ENCODE peak calls at places on chromosome 6, in ten cellular contexts. Y is CD4-positive, alpha-beta memory T cell; E is WTC11; B is dorsolateral prefrontal cortex; D is stimulated activated CD4-positive, alpha-beta T cell treated with anti-CD3 and anti-CD28 coated beads, Interleukin-15, amount 100 ng/mL, for 24 hours; T is LHCN-M2; W is left cardiac atrium; S is AG20443; A is A549; X is activated CD4-positive, alpha-beta T cell treated with anti-CD3 and anti-CD28 coated beads, Interleukin-2, amount 50 U/mL, for 4 hours. Q is an unnamed sample.

GRCh38 chr6:31368461-31368860 is 11.5 kb upstream of the HLA-B start:
- DNase-seq in A (no peak), B (no peak), E (no peak), X (no peak), S (no peak), Y (no peak), W (no peak), D (no peak), T (no peak), Q (no peak)

GRCh38 chr6:56047931-56048520 is 172.6 kb upstream of the BMP5 start:
- DNase-seq in D (no peak), X (no peak), S (no peak), E (no peak), W (no peak), Y (no peak), A (no peak), B (no peak), T (no peak), Q (no peak)

GRCh38 chr6:123965894-123966293 is 162.2 kb downstream of the NKAIN2 start:
- DNase-seq in S (no peak), Y (no peak), B (no peak), W (no peak), D (no peak), T (peak; percentile 62), A (no peak), E (peak; percentile 44), X (no peak), Q (no peak)

GRCh38 chr6:90078513-90079289 is 184.4 kb downstream of the GJA10 start:
- DNase-seq in Y (no peak), S (no peak), B (no peak), T (no peak), A (no peak), X (peak; percentile 50), W (no peak), E (no peak), D (peak; percentile 87), Q (no peak)

GRCh38 chr6:38445912-38446311 is 193.8 kb downstream of the BTBD9 start:
- DNase-seq in X (no peak), D (no peak), E (no peak), S (no peak), T (no peak), W (no peak), Y (no peak), B (no peak), A (no peak), Q (no peak)

GRCh38 chr6:96947055-96947454 is 22.5 kb downstream of the KLHL32 start:
- DNase-seq in E (no peak), X (no peak), W (no peak), T (no peak), B (no peak), A (no peak), Y (no peak), D (no peak), S (no peak), Q (no peak)

GRCh38 chr6:10033223-10033829 is 381.5 kb downstream of the TFAP2A start:
- DNase-seq in D (no peak), X (no peak), B (no peak), A (peak; percentile 54), E (no peak), S (no peak), Y (no peak), T (no peak), W (no peak), Q (no peak)

GRCh38 chr6:33909737-33910136 is 105.9 kb upstream of the MLN start:
- DNase-seq in S (no peak), E (no peak), T (no peak), X (no peak), B (no peak), Y (no peak), W (no peak), D (no peak), A (no peak), Q (no peak)

GRCh38 chr6:47027315-47027714 is 14.8 kb downstream of the ADGRF1 start:
- DNase-seq in S (no peak), A (no peak), E (no peak), X (no peak), W (no peak), T (no peak), Y (no peak), D (no peak), B (no peak), Q (no peak)

GRCh38 chr6:129340983-129341382 is 369.0 kb downstream of the ARHGAP18 start:
- DNase-seq in E (no peak), W (no peak), Y (no peak), B (peak; percentile 30), T (peak; percentile 66), D (no peak), X (no peak), A (no peak), S (peak; percentile 70), Q (no peak)

GRCh38 chr6:152057832-152058498 is 250.5 kb downstream of the ESR1 start:
- DNase-seq in X (no peak), S (no peak), W (no peak), B (no peak), T (no peak), Y (no peak), E (no peak), D (no peak), A (no peak), Q (no peak)

GRCh38 chr6:28212510-28213212 is 12.4 kb upstream of the ZSCAN9 start:
- DNase-seq in X (no peak), T (peak; percentile 86), E (peak; percentile 89), S (peak; percentile 75), Y (no peak), A (peak; percentile 73), B (no peak), W (no peak), D (peak; percentile 79), Q (no peak)

GRCh38 chr6:127457444-127458064 is 1.6 kb downstream of the KIAA0408 start:
- DNase-seq in Y (no peak), D (no peak), A (no peak), T (peak; percentile 73), B (no peak), S (peak; percentile 25), W (no peak), X (no peak), E (no peak), Q (no peak)

GRCh38 chr6:141421378-141421777 is 711.3 kb upstream of the GJE1 start:
- DNase-seq in W (no peak), D (no peak), A (peak; percentile 5), E (no peak), B (no peak), T (peak; percentile 86), X (no peak), Y (no peak), S (peak; percentile 49), Q (no peak)

GRCh38 chr6:17334265-17334664 is 53.1 kb downstream of the RBM24 start:
- DNase-seq in E (no peak), Y (no peak), W (no peak), T (peak; percentile 70), S (peak; percentile 18), X (no peak), B (no peak), A (no peak), D (no peak), Q (no peak)

GRCh38 chr6:117548797-117549301 is 53.5 kb downstream of the GOPC start:
- DNase-seq in D (peak; percentile 26), S (peak; percentile 27), B (no peak), T (peak; percentile 79), A (no peak), E (no peak), W (no peak), Y (peak; percentile 52), X (no peak), Q (no peak)

GRCh38 chr6:78947962-78948361 is 80.6 kb downstream of the IRAK1BP1 start:
- DNase-seq in T (peak; percentile 60), B (no peak), D (no peak), A (no peak), Y (no peak), S (no peak), W (no peak), X (no peak), E (no peak), Q (no peak)

GRCh38 chr6:165900970-165901369 is 237.9 kb upstream of the PDE10A start:
- DNase-seq in E (no peak), B (no peak), S (no peak), W (no peak), T (no peak), A (no peak), Y (no peak), D (no peak), X (no peak), Q (no peak)

GRCh38 chr6:34969662-34970265 is 80.7 kb downstream of the ANKS1A start:
- DNase-seq in A (no peak), E (no peak), D (no peak), S (no peak), B (no peak), Y (no peak), X (no peak), W (no peak), T (no peak), Q (no peak)

GRCh38 chr6:143939364-143939763 is 68.7 kb downstream of the PLAGL1 start:
- DNase-seq in B (no peak), Y (no peak), W (no peak), X (no peak), T (no peak), E (no peak), S (no peak), A (no peak), D (no peak), Q (no peak)

GRCh38 chr6:166308769-166309589 is 787 bp upstream of the PRR18 start:
- DNase-seq in Y (no peak), T (no peak), B (peak; percentile 67), A (no peak), X (no peak), E (no peak), W (no peak), D (no peak), S (no peak), Q (peak; percentile 5)

GRCh38 chr6:136104556-136104955 is 145.6 kb downstream of the MTFR2 start:
- DNase-seq in B (no peak), E (no peak), Y (no peak), W (no peak), A (no peak), X (no peak), D (no peak), T (no peak), S (no peak), Q (no peak)

GRCh38 chr6:4010682-4011081 is 68.3 kb downstream of the FAM217A start:
- DNase-seq in T (no peak), E (no peak), Y (peak; percentile 33), B (no peak), S (no peak), A (no peak), X (no peak), D (no peak), W (no peak), Q (no peak)

GRCh38 chr6:168667428-168667805 is 226.4 kb downstream of the SMOC2 start:
- DNase-seq in D (no peak), Y (no peak), S (no peak), B (no peak), A (no peak), W (no peak), T (no peak), X (no peak), E (no peak), Q (no peak)

GRCh38 chr6:142537612-142538478 is 236.0 kb downstream of the ADGRG6 start:
- DNase-seq in W (no peak), D (peak; percentile 23), X (no peak), A (no peak), E (peak; percentile 59), S (peak; percentile 13), B (no peak), T (peak; percentile 57), Y (no peak), Q (no peak)

GRCh38 chr6:42175860-42176259 is 2.7 kb downstream of the GUCA1A start:
- DNase-seq in B (no peak), A (no peak), Y (no peak), D (peak; percentile 12), E (peak; percentile 42), T (no peak), X (no peak), S (no peak), W (no peak), Q (no peak)

GRCh38 chr6:102798631-102799030 is 1405.1 kb downstream of the GRIK2 start:
- DNase-seq in A (no peak), D (no peak), X (no peak), Y (no peak), W (no peak), T (no peak), S (no peak), B (no peak), E (peak; percentile 62), Q (no peak)

GRCh38 chr6:46042355-46042999 is 26.8 kb upstream of the CLIC5 start:
- DNase-seq in E (peak; percentile 21), B (no peak), Y (peak; percentile 15), X (no peak), A (peak; percentile 3), D (peak; percentile 11), W (no peak), S (peak; percentile 55), T (peak; percentile 74), Q (no peak)